ENCODE peak calls at places on chromosome 6, in eight cellular contexts. X is gastrocnemius medialis, B is OCI-LY7, V is left lung, R is ovary, Z is brain microvascular endothelial cell, C is right lobe of liver, O is Panc1. F is an unnamed sample.

GRCh38 chr6:5260111-5260620 is 584 bp downstream of the LYRM4 start:
- DNase-seq in B (peak), R (no peak), O (peak), V (peak), Z (peak), X (peak), C (peak), F (peak)

GRCh38 chr6:37565267-37566208 is 65.8 kb upstream of the CCDC167 start:
- DNase-seq in Z (no peak), B (no peak), C (no peak), R (peak), X (no peak), V (no peak), O (no peak), F (no peak)

GRCh38 chr6:121896771-121897170 is 461.3 kb downstream of the GJA1 start:
- DNase-seq in R (no peak), V (no peak), C (no peak), B (no peak), O (no peak), Z (no peak), X (no peak), F (no peak)

GRCh38 chr6:156617376-156617775 is 159.8 kb upstream of the ARID1B start:
- DNase-seq in R (no peak), X (no peak), Z (peak), C (no peak), B (no peak), O (no peak), V (peak), F (no peak)

GRCh38 chr6:54971825-54972224 is 125.3 kb downstream of the FAM83B start:
- DNase-seq in Z (no peak), C (no peak), X (no peak), O (no peak), B (no peak), R (no peak), V (no peak), F (no peak)

GRCh38 chr6:163710552-163710951 is 296.0 kb downstream of the QKI start:
- DNase-seq in B (no peak), O (no peak), C (no peak), V (no peak), X (peak), R (no peak), Z (no peak), F (no peak)

GRCh38 chr6:11434565-11435326 is 102.8 kb upstream of the TMEM170B start:
- DNase-seq in Z (peak), V (no peak), C (no peak), B (no peak), O (no peak), R (no peak), X (peak), F (no peak)

GRCh38 chr6:83518946-83519489 is 6.7 kb downstream of the PRSS35 start:
- DNase-seq in R (no peak), C (no peak), X (no peak), O (no peak), V (no peak), B (no peak), Z (peak), F (no peak)

GRCh38 chr6:91710356-91710755 is 1123.5 kb upstream of the MAP3K7 start:
- DNase-seq in B (no peak), Z (no peak), V (no peak), O (no peak), X (no peak), C (no peak), R (no peak), F (no peak)

GRCh38 chr6:1744543-1744942 is 134.8 kb downstream of the FOXC1 start:
- DNase-seq in V (no peak), B (no peak), X (no peak), C (no peak), R (no peak), Z (no peak), O (no peak), F (no peak)

GRCh38 chr6:322940-323729 is 30.8 kb downstream of the DUSP22 start:
- DNase-seq in Z (no peak), X (no peak), C (no peak), V (no peak), O (no peak), R (no peak), B (peak), F (no peak)

GRCh38 chr6:144305985-144306384 is 20.9 kb downstream of the UTRN start:
- DNase-seq in V (no peak), R (no peak), B (no peak), C (no peak), X (no peak), Z (peak), O (no peak), F (no peak)

GRCh38 chr6:53112404-53112803 is 36.2 kb downstream of the GCM1 start:
- DNase-seq in V (peak), X (no peak), C (no peak), O (no peak), Z (no peak), B (no peak), R (no peak), F (no peak)

GRCh38 chr6:137348777-137349176 is 129.6 kb upstream of the IFNGR1 start:
- DNase-seq in B (no peak), R (no peak), X (no peak), C (no peak), V (no peak), Z (no peak), O (no peak), F (no peak)

GRCh38 chr6:159151266-159151855 is 17.8 kb upstream of the FNDC1 start:
- DNase-seq in X (no peak), R (peak), V (no peak), O (no peak), B (peak), C (no peak), Z (peak), F (no peak)

DNA sequence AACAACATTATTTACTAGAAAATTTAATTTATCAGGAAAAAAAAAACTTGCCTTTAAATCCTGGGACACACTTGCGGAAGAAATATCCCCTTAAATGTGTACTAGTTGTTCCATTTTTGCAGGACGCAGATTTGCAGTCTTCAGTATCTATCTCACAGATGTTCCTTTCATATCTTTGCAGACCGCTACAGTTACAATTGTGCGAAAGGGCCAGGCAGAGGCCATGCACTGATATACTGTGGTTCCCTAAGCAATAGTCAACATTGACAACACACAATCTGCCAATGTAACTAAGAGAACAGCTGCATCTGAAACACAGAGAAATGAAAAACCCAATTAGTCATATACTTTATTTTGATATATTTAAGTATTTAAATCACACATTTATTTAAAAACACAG is 411.2 kb downstream of the EYS start:
- DNase-seq in O (no peak), R (no peak), X (no peak), Z (no peak), B (no peak), V (no peak), C (no peak), F (no peak)
- H3K27ac ChIP-seq in O (no peak), R (no peak), X (no peak), Z (no peak), B (no peak), V (no peak), C (no peak), F (no peak)

GRCh38 chr6:6893701-6894100 is 214.1 kb upstream of the RREB1 start:
- DNase-seq in X (peak), C (no peak), O (no peak), B (no peak), R (no peak), V (no peak), Z (no peak), F (no peak)
- H3K27ac ChIP-seq in X (peak), C (no peak), O (no peak), B (no peak), R (no peak), V (no peak), Z (no peak), F (no peak)

GRCh38 chr6:7252390-7252789 is 60.6 kb downstream of the SSR1 start:
- DNase-seq in R (no peak), O (no peak), C (peak), X (no peak), B (no peak), Z (no peak), V (peak), F (no peak)
- H3K27ac ChIP-seq in R (no peak), O (no peak), C (peak), X (peak), B (no peak), Z (no peak), V (peak), F (no peak)

GRCh38 chr6:131858765-131859490 is 51.1 kb downstream of the ENPP1 start:
- DNase-seq in V (no peak), C (no peak), R (no peak), X (no peak), O (no peak), Z (peak), B (no peak), F (no peak)
- H3K27ac ChIP-seq in V (no peak), C (peak), R (no peak), X (no peak), O (no peak), Z (peak), B (no peak), F (no peak)

GRCh38 chr6:149852881-149853280 is 11.3 kb downstream of the LRP11 start:
- DNase-seq in C (no peak), R (no peak), O (no peak), V (no peak), X (no peak), Z (no peak), B (no peak), F (no peak)
- H3K27ac ChIP-seq in C (no peak), R (no peak), O (peak), V (no peak), X (peak), Z (peak), B (no peak), F (no peak)

DNA sequence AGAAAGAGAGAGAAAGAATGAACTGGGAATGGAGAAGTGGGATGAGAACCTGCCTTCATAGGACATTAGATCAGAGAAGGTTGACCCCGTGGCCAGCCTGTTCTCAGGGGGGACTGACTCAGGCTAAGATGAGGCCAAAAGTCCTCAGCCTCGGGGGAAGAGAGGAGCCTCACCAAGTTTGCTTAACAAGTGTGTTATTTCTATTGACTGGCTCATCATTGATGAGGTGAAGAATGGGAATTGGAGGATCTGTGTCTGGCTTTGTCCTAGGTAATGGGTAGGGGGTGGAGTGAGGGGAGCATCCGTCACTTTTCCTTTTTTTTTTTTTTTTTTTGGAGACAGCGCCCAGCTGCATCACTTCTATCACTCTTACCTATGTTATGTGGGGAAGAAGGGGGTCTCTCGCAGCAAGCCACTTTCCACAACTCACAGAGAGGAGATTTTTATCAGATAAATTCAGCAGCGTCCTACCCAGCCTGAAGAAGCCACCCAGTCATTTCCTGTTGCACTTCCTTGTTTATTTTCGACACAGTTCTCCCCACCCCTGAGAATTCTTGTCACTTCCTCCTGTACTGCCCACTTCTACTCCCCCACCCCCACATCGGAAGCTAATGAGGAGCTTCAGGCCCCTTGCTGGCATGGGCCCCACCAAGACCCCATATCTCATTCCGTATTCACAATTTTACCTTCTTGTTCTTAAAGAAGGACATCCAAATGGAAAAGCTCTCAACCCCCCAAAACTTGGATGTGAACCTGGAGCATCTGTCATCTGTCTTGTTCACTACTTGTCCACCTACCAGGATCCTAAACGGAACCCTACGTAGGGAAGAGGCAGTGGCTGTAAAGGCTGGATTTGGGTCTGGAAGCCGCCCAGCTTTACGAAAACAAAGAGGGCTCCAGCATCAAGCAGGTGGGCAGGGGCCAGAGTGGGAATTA is 2.8 kb upstream of the RNASET2 start:
- DNase-seq in B (peak), Z (no peak), R (no peak), O (no peak), X (no peak), C (no peak), V (peak), F (peak)
- H3K27ac ChIP-seq in B (peak), Z (no peak), R (no peak), O (no peak), X (no peak), C (peak), V (peak), F (peak)